ENCODE peak calls at places on chromosomes 5 and 9, in four cellular contexts. M, K, X and P are unnamed samples.
A peak's percentile ranks its signal among the peaks of the same experiment; 100 is the strongest.

GRCh38 chr5:42858709-42859108 is 47.0 kb upstream of the SELENOP start:
- DNase-seq in K (no peak), M (no peak), X (no peak), P (no peak)

GRCh38 chr9:113343732-113344231 is 3.7 kb upstream of the WDR31 start:
- DNase-seq in M (peak; percentile 44), X (peak; percentile 46), K (no peak), P (peak; percentile 94)

GRCh38 chr9:95031711-95032461 is 285.6 kb downstream of the FANCC start:
- DNase-seq in X (no peak), K (no peak), M (no peak), P (no peak)

GRCh38 chr9:89743576-89744254 is 138.9 kb downstream of the GADD45G start:
- DNase-seq in M (no peak), X (no peak), K (no peak), P (no peak)

GRCh38 chr5:72598461-72599433 is 91.5 kb upstream of the ZNF366 start:
- DNase-seq in M (peak; percentile 88), X (peak; percentile 87), K (peak; percentile 12), P (peak; percentile 96)

GRCh38 chr5:122591828-122592227 is 183.1 kb upstream of the SNX2 start:
- DNase-seq in X (no peak), M (no peak), K (no peak), P (no peak)

GRCh38 chr5:2738156-2738699 is 13.2 kb downstream of the IRX2 start:
- DNase-seq in M (no peak), X (no peak), K (no peak), P (no peak)

GRCh38 chr9:17761984-17762676 is 183.3 kb downstream of the SH3GL2 start:
- DNase-seq in X (no peak), M (no peak), K (no peak), P (no peak)

GRCh38 chr9:38316166-38316765 is 76.2 kb upstream of the ALDH1B1 start:
- DNase-seq in K (no peak), X (no peak), M (no peak), P (no peak)

GRCh38 chr5:146399446-146399845 is 47.7 kb upstream of the TCERG1 start:
- DNase-seq in K (no peak), M (no peak), X (no peak), P (no peak)

GRCh38 chr5:82058710-82059109 is 86.9 kb downstream of the ATG10 start:
- DNase-seq in X (no peak), K (no peak), M (peak; percentile 7), P (no peak)

GRCh38 chr5:145969714-145970092 is 33.3 kb downstream of the SH3RF2 start:
- DNase-seq in K (no peak), X (no peak), M (no peak), P (no peak)

GRCh38 chr9:110655723-110656641 is 12.6 kb upstream of the MUSK start:
- DNase-seq in M (peak; percentile 14), X (peak; percentile 94), K (no peak), P (peak; percentile 82)

GRCh38 chr9:130330202-130330601 is 64.6 kb downstream of the HMCN2 start:
- DNase-seq in X (no peak), K (no peak), M (no peak), P (no peak)

GRCh38 chr9:129146441-129146933 is 31.6 kb downstream of the IER5L start:
- DNase-seq in K (no peak), X (peak; percentile 30), M (no peak), P (no peak)

GRCh38 chr9:110266786-110267185 is 10.5 kb upstream of the TXN start:
- DNase-seq in M (no peak), X (no peak), K (no peak), P (no peak)

GRCh38 chr9:93123561-93124283 is 10.3 kb downstream of the NINJ1 start:
- DNase-seq in X (no peak), M (no peak), K (no peak), P (no peak)

GRCh38 chr5:38323645-38324295 is 65.4 kb downstream of the EGFLAM start:
- DNase-seq in X (peak; percentile 79), M (peak; percentile 54), K (peak; percentile 54), P (peak; percentile 74)

GRCh38 chr9:93244510-93245436 is 60.8 kb downstream of the WNK2 start:
- DNase-seq in K (no peak), X (no peak), M (no peak), P (no peak)

GRCh38 chr5:38441730-38442573 is 114.5 kb downstream of the LIFR start:
- DNase-seq in X (peak; percentile 91), K (peak; percentile 73), M (peak; percentile 88), P (peak; percentile 95)

GRCh38 chr5:54148062-54148461 is 162.3 kb downstream of the ARL15 start:
- DNase-seq in K (no peak), X (peak; percentile 46), M (no peak), P (peak; percentile 32)

GRCh38 chr5:35924122-35924949 is 14.1 kb downstream of the CAPSL start:
- DNase-seq in M (peak; percentile 31), X (peak; percentile 87), K (peak; percentile 79), P (peak; percentile 74)

GRCh38 chr5:116938488-116938887 is 363.9 kb upstream of the SEMA6A start:
- DNase-seq in X (no peak), K (no peak), M (no peak), P (no peak)

GRCh38 chr9:135291165-135291564 is 188.4 kb upstream of the PPP1R26 start:
- DNase-seq in X (no peak), M (no peak), K (no peak), P (no peak)

GRCh38 chr5:59173568-59173967 is 590.7 kb downstream of the RAB3C start:
- DNase-seq in M (no peak), X (peak; percentile 51), K (no peak), P (peak; percentile 59)

GRCh38 chr9:89811896-89812450 is 207.2 kb downstream of the GADD45G start:
- DNase-seq in X (no peak), K (no peak), M (no peak), P (no peak)

GRCh38 chr5:16740476-16740875 is 123.7 kb upstream of the RETREG1 start:
- DNase-seq in M (no peak), X (no peak), K (no peak), P (no peak)

GRCh38 chr5:38607930-38608545 is 51.6 kb upstream of the LIFR start:
- DNase-seq in M (peak; percentile 45), X (peak; percentile 61), K (no peak), P (peak; percentile 63)

GRCh38 chr9:134321957-134322741 is 4.1 kb upstream of the RXRA start:
- DNase-seq in X (no peak), M (no peak), K (no peak), P (no peak)

GRCh38 chr9:5557606-5558587 is 47.6 kb downstream of the PDCD1LG2 start:
- DNase-seq in X (no peak), M (no peak), K (peak; percentile 53), P (peak; percentile 97)

GRCh38 chr9:128920381-128921058 is at the start of gene PHYHD1:
- DNase-seq in X (peak; percentile 92), K (no peak), M (no peak), P (peak; percentile 77)

GRCh38 chr5:96112123-96112670 is 150.5 kb upstream of the ELL2 start:
- DNase-seq in M (no peak), K (no peak), X (no peak), P (no peak)

GRCh38 chr9:98488578-98489312 is 220.0 kb downstream of the GABBR2 start:
- DNase-seq in X (peak; percentile 96), K (peak; percentile 91), M (peak; percentile 90), P (peak; percentile 87)

GRCh38 chr5:155746340-155747038 is 580.5 kb upstream of the SGCD start:
- DNase-seq in M (no peak), X (no peak), K (no peak), P (no peak)

GRCh38 chr5:142514196-142514595 is 171.7 kb downstream of the FGF1 start:
- DNase-seq in X (no peak), M (no peak), K (no peak), P (no peak)

GRCh38 chr5:160565376-160565775 is 143.7 kb downstream of the PTTG1 start:
- DNase-seq in K (no peak), M (no peak), X (no peak), P (no peak)

GRCh38 chr9:3750311-3750710 is 224.5 kb upstream of the RFX3 start:
- DNase-seq in K (no peak), M (no peak), X (no peak), P (no peak)

GRCh38 chr9:134305533-134305932 is 20.7 kb upstream of the RXRA start:
- DNase-seq in M (no peak), X (no peak), K (no peak), P (no peak)

GRCh38 chr5:17000296-17000939 is 64.3 kb upstream of the MYO10 start:
- DNase-seq in K (peak; percentile 84), X (peak; percentile 95), M (peak; percentile 86), P (peak; percentile 92)

GRCh38 chr5:172868924-172869565 is 35.0 kb downstream of the ERGIC1 start:
- DNase-seq in X (peak; percentile 98), M (peak; percentile 93), K (peak; percentile 76), P (peak; percentile 93)

DNA sequence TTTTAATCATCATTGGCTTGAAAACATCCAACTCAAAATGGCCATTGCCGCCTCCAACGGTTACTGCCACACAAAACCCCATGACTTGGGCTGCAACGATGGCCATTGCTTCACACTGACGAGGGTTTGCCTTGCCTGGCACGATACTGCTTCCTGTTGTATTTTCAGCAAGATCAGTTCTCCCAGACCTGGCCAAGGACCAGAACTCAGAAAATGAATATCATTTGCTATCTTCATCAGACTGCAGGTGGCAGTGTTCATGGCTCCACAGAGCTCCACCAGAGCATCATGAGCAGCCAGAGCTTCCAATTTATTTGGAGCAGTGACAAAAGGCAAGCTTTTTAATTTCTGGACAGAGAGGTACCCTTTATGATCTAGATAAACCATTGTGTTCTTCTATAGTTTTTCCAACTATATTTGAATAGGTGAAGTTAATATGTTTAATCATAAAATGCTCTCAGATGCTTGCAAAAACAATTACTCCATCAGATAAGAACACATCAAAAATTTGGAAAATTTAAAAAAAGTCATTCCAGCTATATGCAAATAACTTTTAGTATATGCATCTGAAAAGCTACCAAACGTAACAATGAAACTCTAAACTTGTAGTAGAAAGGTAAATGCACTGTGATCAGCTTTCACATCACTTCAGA is 10.4 kb downstream of the AMACR start:
- DNase-seq in M (peak; percentile 82), X (peak; percentile 89), K (peak; percentile 74), P (peak; percentile 89)
- H3K4me3 ChIP-seq in M (no peak overlapping the region), X (no peak overlapping the region), K (no peak overlapping the region), P (no peak overlapping the region)

GRCh38 chr9:105700598-105701544 is 6.5 kb downstream of the TMEM38B start:
- DNase-seq in X (no peak), K (no peak), M (no peak), P (no peak)
- TF ChIP-seq CTCF in X (no peak), K (no peak), M (no peak), P (no peak)

DNA sequence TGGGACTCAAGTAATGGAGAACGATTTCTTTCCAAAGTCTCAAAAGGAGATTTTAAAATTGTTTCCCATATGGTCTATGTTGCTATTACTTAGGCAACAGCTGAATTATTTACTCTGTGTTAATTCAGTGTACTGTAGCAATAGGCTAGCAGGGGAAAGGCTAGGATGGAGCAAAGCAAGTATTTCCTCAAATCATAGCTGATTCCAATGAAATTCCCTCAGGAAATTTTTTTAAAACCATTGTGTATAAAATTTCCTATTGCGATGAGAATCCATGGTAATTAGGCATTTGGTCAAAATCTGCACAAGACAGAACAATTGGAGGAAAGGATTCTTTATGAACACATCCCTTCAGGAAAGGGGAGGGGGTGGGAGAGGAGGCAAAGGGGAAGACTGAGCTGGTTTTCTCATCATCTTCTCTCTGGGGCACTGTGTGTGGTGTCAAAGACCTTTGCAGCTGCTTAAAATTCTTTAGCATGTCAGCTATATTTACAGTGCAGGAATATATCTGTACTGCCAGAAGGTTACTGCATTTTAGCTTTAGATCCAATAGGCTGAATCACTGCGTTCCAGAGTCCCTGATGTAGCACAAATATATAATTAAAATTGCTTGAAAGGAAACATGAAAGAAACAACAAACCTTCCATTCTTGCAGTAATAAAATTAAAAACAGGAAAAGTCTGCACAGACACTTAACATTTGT is 95.3 kb downstream of the ZNF608 start:
- DNase-seq in X (peak; percentile 72), K (no peak), M (peak; percentile 53), P (peak; percentile 68)
- H3K4me3 ChIP-seq in X (peak overlapping the region; percentile 50), K (peak overlapping the region; percentile 60), M (peak overlapping the region; percentile 68), P (peak overlapping the region; percentile 48)

GRCh38 chr5:32690153-32690552 is 21.0 kb upstream of the NPR3 start:
- DNase-seq in M (no peak), X (peak; percentile 31), K (no peak), P (no peak)
- TF ChIP-seq CTCF in M (peak; percentile 55), X (peak; percentile 52), K (peak; percentile 7), P (peak; percentile 38)